ENCODE peak calls at places on chromosome 3, in four cellular contexts. L is K562, H is GM12878, V is HepG2. S is an unnamed sample.
A peak's percentile ranks its signal among the peaks of the same experiment; 100 is the strongest.

GRCh38 chr3:12841970-12842328 is 584 bp upstream of the RPL32 start:
- DNase-seq in L (no peak), H (no peak), V (no peak), S (no peak)

GRCh38 chr3:20589275-20589674 is 403.3 kb upstream of the SGO1 start:
- DNase-seq in L (no peak), H (no peak), V (peak; percentile 47), S (no peak)

GRCh38 chr3:50194128-50194902 is 2.9 kb downstream of the GNAT1 start:
- DNase-seq in L (peak; percentile 86), H (no peak), V (peak; percentile 51), S (peak; percentile 91)

GRCh38 chr3:26625187-26625586 is 2.6 kb downstream of the LRRC3B start:
- DNase-seq in L (no peak), H (no peak), V (no peak), S (no peak)

GRCh38 chr3:13262493-13263211 is 157.5 kb downstream of the NUP210 start:
- DNase-seq in L (no peak), H (peak; percentile 37), V (peak; percentile 99), S (no peak)

GRCh38 chr3:8650583-8651416 is 6.2 kb upstream of the SSUH2 start:
- DNase-seq in L (no peak), H (no peak), V (peak; percentile 69), S (peak; percentile 80)

GRCh38 chr3:101888653-101889052 is 39.3 kb downstream of the NFKBIZ start:
- DNase-seq in L (no peak), H (no peak), V (no peak), S (no peak)

GRCh38 chr3:180246688-180247195 is 210.0 kb upstream of the PEX5L start:
- DNase-seq in L (no peak), H (no peak), V (no peak), S (no peak)

GRCh38 chr3:39267631-39268553 is 11.9 kb downstream of the CX3CR1 start:
- DNase-seq in L (no peak), H (no peak), V (no peak), S (no peak)

GRCh38 chr3:114827495-114827894 is 319.6 kb downstream of the ZBTB20 start:
- DNase-seq in L (peak; percentile 30), H (peak; percentile 16), V (peak; percentile 66), S (peak; percentile 38)

GRCh38 chr3:151283907-151284461 is 5.6 kb upstream of the P2RY14 start:
- DNase-seq in L (no peak), H (no peak), V (peak; percentile 84), S (no peak)

GRCh38 chr3:47578691-47579632 is at the start of gene CSPG5:
- DNase-seq in L (peak; percentile 80), H (no peak), V (no peak), S (peak; percentile 85)

GRCh38 chr3:61524933-61525332 is 36.4 kb upstream of the PTPRG start:
- DNase-seq in L (no peak), H (no peak), V (no peak), S (no peak)

GRCh38 chr3:52128118-52128683 is 26.0 kb downstream of the POC1A start:
- DNase-seq in L (peak; percentile 84), H (no peak), V (peak; percentile 84), S (peak; percentile 76)

GRCh38 chr3:151155409-151156128 is 47.4 kb downstream of the GPR171 start:
- DNase-seq in L (no peak), H (no peak), V (no peak), S (no peak)

GRCh38 chr3:148280623-148281242 is 417.0 kb upstream of the AGTR1 start:
- DNase-seq in L (peak; percentile 9), H (no peak), V (no peak), S (no peak)

GRCh38 chr3:81416812-81417211 is 344.6 kb downstream of the GBE1 start:
- DNase-seq in L (no peak), H (no peak), V (no peak), S (no peak)
- TF ChIP-seq EP300 in L (no peak), H (no peak), V (no peak), S (no peak)

GRCh38 chr3:112629425-112629824 is 11.5 kb downstream of the CCDC80 start:
- DNase-seq in L (no peak), H (no peak), V (no peak), S (no peak)
- TF ChIP-seq FOXM1 in L (no peak), H (no peak), V (no peak), S (no peak)

GRCh38 chr3:70789878-70790277 is 477.4 kb upstream of the MDFIC2 start:
- DNase-seq in L (no peak), H (no peak), V (no peak), S (no peak)
- H3K4me1 ChIP-seq in L (no peaks in the 10 kb centered on the region), H (no peaks in the 10 kb centered on the region), V (no peaks in the 10 kb centered on the region), S (no peaks in the 10 kb centered on the region)

DNA sequence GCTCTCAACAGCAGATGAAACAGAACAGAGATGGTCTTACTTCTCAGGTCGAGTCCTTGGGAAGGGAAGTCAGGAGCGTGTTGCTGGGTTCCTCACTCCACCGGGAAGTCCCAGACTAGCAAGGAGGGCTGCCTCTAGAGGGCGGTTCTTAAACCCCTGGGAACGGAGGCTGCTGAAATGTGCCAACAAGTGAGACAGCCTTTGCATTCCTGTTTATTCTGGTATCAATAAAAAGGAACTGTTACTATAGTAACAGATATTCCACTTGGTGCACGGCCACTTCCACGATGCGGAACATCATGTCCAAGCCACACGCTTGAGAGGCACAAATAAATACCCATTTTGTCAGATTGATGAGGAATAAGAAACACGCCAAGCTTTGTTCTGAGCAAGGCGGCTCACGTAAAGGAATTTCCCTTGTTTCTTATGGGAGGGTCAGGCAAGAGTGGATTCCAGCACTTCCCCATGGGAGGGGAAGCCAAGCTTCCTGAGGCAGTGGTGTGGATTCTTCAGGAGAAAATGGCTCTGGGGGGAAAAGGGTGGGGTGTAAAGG is at the start of gene FAM107A:
- DNase-seq in L (peak; percentile 13), H (no peak), V (no peak), S (no peak)
- TF ChIP-seq EP300 in L (no peak), H (no peak), V (no peak), S (no peak)

GRCh38 chr3:170360476-170360875 is 3.0 kb downstream of the SKIL start:
- DNase-seq in L (no peak), H (no peak), V (no peak), S (no peak)

GRCh38 chr3:170363471-170363994 is 6.0 kb downstream of the SKIL start:
- DNase-seq in L (no peak), H (no peak), V (no peak), S (no peak)

GRCh38 chr3:170359178-170359704 is 1.7 kb downstream of the SKIL start:
- DNase-seq in L (no peak), H (no peak), V (no peak), S (no peak)

GRCh38 chr3:170361711-170362110 is 4.2 kb downstream of the SKIL start:
- DNase-seq in L (peak; percentile 23), H (no peak), V (no peak), S (no peak)

DNA sequence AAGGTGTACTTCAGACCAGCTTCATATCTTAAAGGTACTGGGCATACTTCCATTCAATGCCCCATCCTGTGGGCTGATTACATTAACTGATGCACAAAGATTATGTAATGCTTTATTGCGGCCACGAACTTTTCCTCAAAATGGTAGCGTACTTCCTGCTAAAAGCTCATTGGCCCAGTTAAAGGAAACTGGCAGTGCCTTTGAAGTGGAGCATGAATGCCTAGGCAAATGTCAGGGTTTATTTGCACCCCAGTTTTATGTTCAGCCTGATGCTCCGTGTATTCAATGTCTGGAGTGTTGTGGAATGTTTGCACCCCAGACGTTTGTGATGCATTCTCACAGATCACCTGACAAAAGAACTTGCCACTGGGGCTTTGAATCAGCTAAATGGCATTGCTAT is 3.4 kb downstream of the SKIL start:
- DNase-seq in L (no peak), H (no peak), V (no peak), S (no peak)
- TF ChIP-seq FOXM1 in L (no peak), H (no peak), V (no peak), S (no peak)